ENCODE peak calls at places on chromosomes 2 and 18, in ten cellular contexts. L, O, T, R, K, W, P, I, H and Y are unnamed samples.

GRCh38 chr2:86020984-86021383 is 84.7 kb downstream of the POLR1A start:
- DNase-seq in L (peak), O (no peak), T (no peak), R (no peak), K (no peak), W (peak), P (peak), I (no peak), H (no peak), Y (no peak)

GRCh38 chr18:7812431-7813063 is 245.4 kb downstream of the PTPRM start:
- DNase-seq in L (peak), O (peak), T (no peak), R (no peak), K (peak), W (no peak), P (peak), I (no peak), H (no peak), Y (no peak)

GRCh38 chr2:149657393-149657792 is 69.8 kb upstream of the MMADHC start:
- DNase-seq in L (no peak), O (no peak), T (no peak), R (no peak), K (no peak), W (no peak), P (no peak), I (no peak), H (no peak), Y (no peak)

GRCh38 chr2:170818294-170819104 is 1.8 kb downstream of the GAD1 start:
- DNase-seq in L (no peak), O (no peak), T (no peak), R (no peak), K (peak), W (no peak), P (no peak), I (no peak), H (no peak), Y (peak)

GRCh38 chr2:17976871-17977746 is 98.6 kb downstream of the KCNS3 start:
- DNase-seq in L (peak), O (peak), T (no peak), R (no peak), K (peak), W (no peak), P (peak), I (no peak), H (no peak), Y (no peak)

GRCh38 chr2:158325031-158325781 is 131.3 kb downstream of the CCDC148 start:
- DNase-seq in L (peak), O (no peak), T (no peak), R (no peak), K (peak), W (no peak), P (peak), I (no peak), H (no peak), Y (no peak)

GRCh38 chr2:219598308-219599078 is 836 bp downstream of the STK11IP start:
- DNase-seq in L (no peak), O (no peak), T (no peak), R (peak), K (no peak), W (no peak), P (peak), I (no peak), H (no peak), Y (no peak)

GRCh38 chr2:238106339-238106697 is 6.2 kb downstream of the ESPNL start:
- DNase-seq in L (no peak), O (no peak), T (peak), R (no peak), K (no peak), W (no peak), P (no peak), I (no peak), H (no peak), Y (peak)

GRCh38 chr2:38264649-38265322 is 112.3 kb downstream of the ATL2 start:
- DNase-seq in L (no peak), O (no peak), T (no peak), R (no peak), K (no peak), W (no peak), P (no peak), I (no peak), H (no peak), Y (no peak)

GRCh38 chr2:709138-709779 is 32.1 kb upstream of the TMEM18 start:
- DNase-seq in L (no peak), O (no peak), T (no peak), R (no peak), K (no peak), W (no peak), P (no peak), I (no peak), H (no peak), Y (no peak)

GRCh38 chr2:230130668-230131364 is 62.1 kb upstream of the SLC16A14 start:
- DNase-seq in L (peak), O (peak), T (no peak), R (peak), K (no peak), W (peak), P (peak), I (peak), H (no peak), Y (no peak)

GRCh38 chr18:5488844-5489243 is 55.0 kb downstream of the EPB41L3 start:
- DNase-seq in L (no peak), O (no peak), T (no peak), R (no peak), K (no peak), W (no peak), P (peak), I (no peak), H (no peak), Y (no peak)

GRCh38 chr2:96098900-96099590 is 17.3 kb downstream of the ADRA2B start:
- DNase-seq in L (no peak), O (no peak), T (no peak), R (peak), K (no peak), W (no peak), P (no peak), I (no peak), H (no peak), Y (no peak)

GRCh38 chr18:72830109-72830508 is 37.7 kb downstream of the NETO1 start:
- DNase-seq in L (no peak), O (no peak), T (no peak), R (no peak), K (peak), W (no peak), P (no peak), I (no peak), H (peak), Y (peak)

GRCh38 chr2:106070181-106070580 is 123.9 kb downstream of the UXS1 start:
- DNase-seq in L (no peak), O (no peak), T (no peak), R (no peak), K (no peak), W (no peak), P (no peak), I (no peak), H (no peak), Y (no peak)

GRCh38 chr2:215794829-215795546 is 218.4 kb downstream of the MREG start:
- DNase-seq in L (no peak), O (no peak), T (no peak), R (no peak), K (no peak), W (no peak), P (no peak), I (no peak), H (no peak), Y (no peak)

GRCh38 chr18:51446571-51447210 is 249.2 kb upstream of the MEX3C start:
- DNase-seq in L (no peak), O (no peak), T (no peak), R (no peak), K (no peak), W (no peak), P (no peak), I (no peak), H (no peak), Y (no peak)

GRCh38 chr2:230677182-230677946 is 35.3 kb upstream of the CAB39 start:
- DNase-seq in L (peak), O (no peak), T (no peak), R (no peak), K (peak), W (no peak), P (peak), I (no peak), H (no peak), Y (no peak)

GRCh38 chr2:212919238-212919637 is 232.2 kb downstream of the IKZF2 start:
- DNase-seq in L (no peak), O (no peak), T (no peak), R (no peak), K (peak), W (no peak), P (no peak), I (no peak), H (no peak), Y (no peak)

GRCh38 chr2:12340164-12340563 is 376.6 kb upstream of the TRIB2 start:
- DNase-seq in L (peak), O (peak), T (no peak), R (no peak), K (no peak), W (no peak), P (no peak), I (no peak), H (no peak), Y (no peak)

GRCh38 chr2:31008571-31009114 is 129.6 kb downstream of the GALNT14 start:
- DNase-seq in L (no peak), O (no peak), T (no peak), R (no peak), K (no peak), W (no peak), P (no peak), I (no peak), H (no peak), Y (no peak)

GRCh38 chr2:210548031-210548430 is 8.4 kb upstream of the CPS1 start:
- DNase-seq in L (no peak), O (no peak), T (no peak), R (no peak), K (no peak), W (no peak), P (no peak), I (no peak), H (no peak), Y (no peak)

GRCh38 chr2:128497461-128497860 is 178.8 kb upstream of the HS6ST1 start:
- DNase-seq in L (no peak), O (no peak), T (no peak), R (peak), K (no peak), W (no peak), P (no peak), I (no peak), H (no peak), Y (no peak)

GRCh38 chr2:200189964-200190363 is 116.5 kb upstream of the SPATS2L start:
- DNase-seq in L (no peak), O (no peak), T (no peak), R (no peak), K (peak), W (no peak), P (no peak), I (no peak), H (no peak), Y (no peak)

GRCh38 chr18:12990128-12990485 is 1.1 kb upstream of the CEP192 start:
- DNase-seq in L (no peak), O (no peak), T (no peak), R (no peak), K (peak), W (no peak), P (no peak), I (no peak), H (no peak), Y (peak)

GRCh38 chr2:30503692-30504076 is 56.6 kb downstream of the LCLAT1 start:
- DNase-seq in L (no peak), O (no peak), T (no peak), R (no peak), K (no peak), W (no peak), P (no peak), I (no peak), H (no peak), Y (no peak)

GRCh38 chr2:64485961-64486360 is 32.0 kb downstream of the LGALSL start:
- DNase-seq in L (no peak), O (no peak), T (no peak), R (no peak), K (peak), W (no peak), P (peak), I (no peak), H (no peak), Y (no peak)

GRCh38 chr2:171553236-171553635 is 31.0 kb downstream of the CYBRD1 start:
- DNase-seq in L (no peak), O (no peak), T (no peak), R (no peak), K (peak), W (no peak), P (no peak), I (no peak), H (no peak), Y (no peak)

GRCh38 chr2:40120957-40121356 is 330.9 kb downstream of the SLC8A1 start:
- DNase-seq in L (no peak), O (no peak), T (no peak), R (no peak), K (no peak), W (no peak), P (no peak), I (no peak), H (no peak), Y (no peak)

GRCh38 chr2:130378898-130379214 is 23.0 kb downstream of the PTPN18 start:
- DNase-seq in L (no peak), O (no peak), T (no peak), R (no peak), K (no peak), W (no peak), P (no peak), I (no peak), H (no peak), Y (no peak)

GRCh38 chr2:20181761-20182160 is 43.2 kb downstream of the SDC1 start:
- DNase-seq in L (no peak), O (no peak), T (no peak), R (no peak), K (no peak), W (no peak), P (no peak), I (no peak), H (no peak), Y (no peak)

GRCh38 chr2:120905824-120906571 is 170.3 kb downstream of the GLI2 start:
- DNase-seq in L (no peak), O (no peak), T (no peak), R (no peak), K (no peak), W (no peak), P (no peak), I (no peak), H (no peak), Y (no peak)

GRCh38 chr2:120909102-120909501 is 173.4 kb downstream of the GLI2 start:
- DNase-seq in L (no peak), O (no peak), T (no peak), R (no peak), K (no peak), W (no peak), P (no peak), I (no peak), H (no peak), Y (no peak)

GRCh38 chr2:120906914-120907313 is 171.2 kb downstream of the GLI2 start:
- DNase-seq in L (no peak), O (no peak), T (no peak), R (no peak), K (no peak), W (no peak), P (no peak), I (no peak), H (no peak), Y (no peak)

GRCh38 chr2:120908314-120908975 is 172.8 kb downstream of the GLI2 start:
- DNase-seq in L (peak), O (no peak), T (no peak), R (no peak), K (no peak), W (no peak), P (no peak), I (no peak), H (no peak), Y (no peak)

GRCh38 chr2:120907822-120908221 is 172.2 kb downstream of the GLI2 start:
- DNase-seq in L (no peak), O (no peak), T (no peak), R (no peak), K (no peak), W (no peak), P (no peak), I (no peak), H (no peak), Y (no peak)
- TF ChIP-seq CTCF in L (peak), O (peak), T (peak), R (no peak), K (peak), W (no peak), P (no peak), I (no peak), H (no peak), Y (no peak)

DNA sequence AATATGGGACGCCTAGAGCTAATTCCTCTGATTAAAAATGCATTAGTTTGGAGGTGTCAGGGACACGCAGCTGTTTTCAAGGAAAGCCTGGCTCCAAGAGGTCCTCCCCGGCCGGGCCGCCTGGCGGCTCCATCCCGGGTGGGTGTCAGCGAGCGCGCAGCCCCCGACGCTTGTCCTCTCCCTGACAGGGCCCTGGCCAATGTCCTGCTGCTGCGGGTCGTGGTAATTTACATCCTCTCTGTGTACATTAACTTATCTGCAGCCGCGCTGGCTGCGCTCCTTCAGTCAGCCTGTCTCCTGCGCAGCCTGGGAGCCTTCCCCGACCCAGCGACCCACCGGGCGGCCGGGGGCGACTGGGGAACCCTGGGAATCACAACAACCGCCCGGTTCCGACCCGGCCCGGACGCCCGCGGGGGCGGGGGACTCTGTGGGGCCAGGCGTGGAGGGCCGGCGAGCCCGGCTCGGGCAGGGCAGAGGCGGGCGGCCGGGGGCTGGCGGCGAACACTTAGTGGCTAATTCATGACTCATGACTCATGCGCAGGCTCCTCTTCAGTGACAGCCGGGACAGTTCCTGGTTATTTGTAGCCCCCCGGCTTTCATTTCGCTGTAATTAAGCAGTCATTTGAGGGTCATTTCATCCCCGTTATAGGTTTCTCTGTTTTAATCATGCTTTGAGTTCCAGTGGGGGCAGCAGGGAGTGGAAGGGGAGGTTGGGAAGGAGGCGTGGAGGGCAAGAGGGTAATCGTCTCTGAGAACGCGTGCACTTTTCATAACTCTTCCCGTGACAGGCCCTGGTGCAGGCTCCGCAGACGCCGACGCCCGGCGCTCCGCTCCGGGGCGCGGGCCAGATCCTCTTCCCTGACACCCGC is 141.9 kb upstream of the CTAGE1 start:
- DNase-seq in L (peak), O (no peak), T (no peak), R (peak), K (peak), W (no peak), P (peak), I (no peak), H (peak), Y (peak)
- TF ChIP-seq CTCF in L (no peak), O (peak), T (no peak), R (no peak), K (peak), W (peak), P (peak), I (peak), H (no peak), Y (no peak)

DNA sequence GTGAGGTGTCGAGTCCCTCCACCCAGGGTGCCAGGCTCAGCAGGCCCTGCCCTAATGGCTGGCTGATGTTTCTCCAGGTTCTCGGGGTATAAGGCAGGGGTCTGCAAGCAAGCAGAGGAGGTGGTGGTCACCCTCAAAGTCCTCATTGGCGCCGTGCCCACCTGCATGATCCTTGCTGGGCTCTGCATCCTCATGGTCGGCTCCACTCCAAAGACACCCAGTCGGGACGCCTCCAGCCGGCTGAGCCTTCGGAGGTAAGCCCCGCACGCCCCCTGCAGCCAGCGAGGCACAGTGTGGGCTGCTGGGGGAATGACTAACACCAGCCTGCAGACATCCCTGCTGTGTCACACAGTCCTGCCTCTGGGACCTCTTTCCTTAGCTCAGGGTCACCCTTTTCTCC is 14.1 kb downstream of the MFSD2B start:
- DNase-seq in L (peak), O (no peak), T (no peak), R (no peak), K (no peak), W (no peak), P (peak), I (no peak), H (no peak), Y (no peak)
- TF ChIP-seq CTCF in L (peak), O (peak), T (peak), R (no peak), K (no peak), W (peak), P (peak), I (no peak), H (no peak), Y (no peak)

GRCh38 chr2:181474227-181474626 is 17.0 kb downstream of the ITGA4 start:
- DNase-seq in L (peak), O (no peak), T (no peak), R (no peak), K (no peak), W (no peak), P (no peak), I (no peak), H (no peak), Y (no peak)

GRCh38 chr2:181470815-181471214 is 13.6 kb downstream of the ITGA4 start:
- DNase-seq in L (no peak), O (no peak), T (no peak), R (no peak), K (no peak), W (no peak), P (no peak), I (no peak), H (no peak), Y (no peak)

GRCh38 chr2:181471227-181471626 is 14.0 kb downstream of the ITGA4 start:
- DNase-seq in L (peak), O (no peak), T (no peak), R (no peak), K (no peak), W (no peak), P (no peak), I (no peak), H (no peak), Y (no peak)

GRCh38 chr2:181472990-181473389 is 15.8 kb downstream of the ITGA4 start:
- DNase-seq in L (no peak), O (no peak), T (no peak), R (no peak), K (no peak), W (no peak), P (no peak), I (no peak), H (no peak), Y (no peak)

DNA sequence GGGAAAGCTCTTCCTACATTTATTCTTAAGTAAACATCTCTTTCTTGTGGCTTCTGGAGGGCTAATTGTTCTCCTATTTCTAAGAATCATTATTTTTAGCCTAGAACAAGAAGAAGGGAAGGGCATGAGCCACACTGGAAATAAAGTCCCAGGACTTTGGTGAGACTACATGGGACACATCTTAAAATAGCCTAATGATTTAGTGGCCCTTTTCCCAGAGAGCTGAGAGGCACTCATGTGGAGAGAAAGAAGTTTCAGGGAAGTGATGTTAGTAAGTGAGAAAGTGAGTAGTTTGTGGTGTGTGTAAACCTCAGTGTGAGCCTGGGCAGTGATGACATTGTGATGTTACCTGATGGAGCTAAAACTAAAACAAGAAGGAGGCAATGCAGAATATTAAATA is 14.6 kb downstream of the ITGA4 start:
- DNase-seq in L (no peak), O (no peak), T (no peak), R (no peak), K (no peak), W (no peak), P (no peak), I (no peak), H (no peak), Y (peak)
- TF ChIP-seq CTCF in L (no peak), O (no peak), T (no peak), R (no peak), K (no peak), W (no peak), P (no peak), I (no peak), H (no peak), Y (no peak)

GRCh38 chr2:189144700-189145211 is 34.8 kb downstream of the COL5A2 start:
- DNase-seq in L (peak), O (no peak), T (no peak), R (no peak), K (no peak), W (no peak), P (peak), I (no peak), H (no peak), Y (no peak)

GRCh38 chr2:189147361-189147760 is 32.2 kb downstream of the COL5A2 start:
- DNase-seq in L (peak), O (no peak), T (no peak), R (no peak), K (peak), W (no peak), P (no peak), I (no peak), H (no peak), Y (no peak)

GRCh38 chr2:189146553-189146952 is 33.0 kb downstream of the COL5A2 start:
- DNase-seq in L (no peak), O (no peak), T (no peak), R (no peak), K (no peak), W (no peak), P (no peak), I (no peak), H (no peak), Y (no peak)

GRCh38 chr2:189143930-189144329 is 35.6 kb downstream of the COL5A2 start:
- DNase-seq in L (peak), O (peak), T (no peak), R (no peak), K (no peak), W (no peak), P (peak), I (no peak), H (no peak), Y (no peak)

GRCh38 chr2:189142893-189143759 is 36.4 kb downstream of the COL5A2 start:
- DNase-seq in L (peak), O (no peak), T (peak), R (peak), K (peak), W (no peak), P (peak), I (no peak), H (peak), Y (peak)
- TF ChIP-seq CTCF in L (peak), O (peak), T (peak), R (peak), K (peak), W (peak), P (peak), I (peak), H (peak), Y (peak)